ENCODE peak calls at places on chromosomes 5 and 9, in eight cellular contexts. N is neural progenitor cell; B is CD8-positive, alpha-beta memory T cell; H is endothelial cell of umbilical vein; M is testis; Q is naive thymus-derived CD4-positive, alpha-beta T cell; D is lower lobe of right lung; G is ovary. X is an unnamed sample. For H3K27me3 and H3K36me3, the result is how much of the 10 kb centered on the place peaks cover.

GRCh38 chr5:102561894-102562760 is 63.3 kb upstream of the SLCO6A1 start:
- DNase-seq in B (no peak), N (peak), Q (no peak), D (peak), M (peak), G (no peak), H (no peak), X (peak)

GRCh38 chr5:173531863-173532262 is 84.6 kb downstream of the BOD1 start:
- DNase-seq in Q (no peak), N (no peak), G (no peak), M (no peak), B (no peak), H (no peak), D (no peak), X (no peak)

GRCh38 chr5:134837530-134838181 is 8.1 kb upstream of the C5orf24 start:
- DNase-seq in N (no peak), B (no peak), M (peak), D (no peak), G (no peak), H (peak), Q (no peak), X (no peak)

GRCh38 chr9:133839822-133840329 is 101.7 kb upstream of the SARDH start:
- DNase-seq in N (peak), M (no peak), B (no peak), D (no peak), H (peak), Q (no peak), G (no peak), X (peak)

GRCh38 chr9:136014928-136015633 is 53.9 kb upstream of the UBAC1 start:
- DNase-seq in G (no peak), M (no peak), B (no peak), N (no peak), H (no peak), Q (no peak), D (peak), X (peak)

GRCh38 chr5:6175172-6175855 is 203.0 kb downstream of the MED10 start:
- DNase-seq in Q (no peak), G (no peak), H (no peak), D (no peak), M (no peak), N (no peak), B (no peak), X (no peak)

GRCh38 chr9:138102246-138103051 is 224.9 kb downstream of the CACNA1B start:
- DNase-seq in M (peak), B (no peak), D (no peak), N (no peak), G (no peak), H (no peak), Q (no peak), X (peak)

GRCh38 chr9:128689820-128690683 is 1.0 kb downstream of the SET start:
- DNase-seq in H (peak), M (peak), Q (peak), N (peak), G (peak), D (peak), B (peak), X (peak)

GRCh38 chr5:179858241-179858585 is 404 bp downstream of the MRNIP start:
- DNase-seq in D (peak), B (peak), N (peak), G (no peak), M (peak), Q (peak), H (no peak), X (peak)

GRCh38 chr9:36401897-36402480 is 1.9 kb upstream of the RNF38 start:
- DNase-seq in M (no peak), D (no peak), G (no peak), Q (no peak), H (no peak), B (no peak), N (no peak), X (no peak)

GRCh38 chr9:110638381-110638954 is 30.1 kb upstream of the MUSK start:
- DNase-seq in N (no peak), Q (no peak), D (no peak), M (no peak), G (no peak), H (peak), B (no peak), X (no peak)

DNA sequence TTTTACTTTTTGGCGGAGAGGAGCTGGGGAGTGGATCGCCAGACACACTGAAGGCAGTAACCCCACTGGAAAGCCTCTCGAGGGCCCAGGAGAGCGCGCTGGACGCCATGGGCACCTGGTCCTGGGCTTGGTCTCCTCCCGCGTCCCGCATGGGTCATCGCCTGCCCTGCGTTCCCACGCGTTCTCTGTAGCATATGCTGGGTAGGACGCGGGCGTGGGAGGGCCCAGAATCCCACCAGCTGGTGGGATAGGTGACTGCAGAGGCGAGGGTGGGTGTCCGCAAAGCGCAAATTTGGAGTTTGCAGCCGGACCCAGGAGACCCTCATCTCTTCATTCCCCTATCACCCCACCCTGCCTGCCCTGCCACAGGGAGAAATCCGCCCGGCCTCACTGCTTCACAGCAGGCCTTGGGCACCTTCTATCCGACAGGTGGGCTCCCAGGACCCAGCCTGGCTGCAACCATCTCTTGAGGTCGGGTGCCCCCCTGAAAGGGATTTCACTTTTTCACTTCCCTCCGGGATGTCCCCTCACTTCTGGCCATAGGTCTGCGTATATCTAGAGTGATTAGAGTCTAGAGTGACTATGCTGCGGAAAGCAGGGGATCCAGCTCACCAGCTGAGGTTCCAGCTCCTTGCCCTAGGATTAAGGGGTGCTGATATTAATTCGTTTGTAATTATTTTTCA is 2.9 kb downstream of the DMRT2 start:
- DNase-seq in H (no peak), G (no peak), M (no peak), N (no peak), Q (no peak), B (no peak), D (no peak), X (no peak)
- H3K27me3 ChIP-seq in H (half or more), G (under half), M (under half), N (under half), Q (under half), B (under half), D (half or more), X (half or more)

GRCh38 chr5:177231479-177232250 is 71.9 kb downstream of the RAB24 start:
- DNase-seq in H (no peak), N (no peak), G (no peak), B (no peak), Q (no peak), D (no peak), M (no peak), X (no peak)
- H3K4me3 ChIP-seq in H (no peak), N (no peak), G (no peak), B (no peak), Q (no peak), D (no peak), M (no peak), X (no peak)

GRCh38 chr5:163478126-163478981 is 17.9 kb downstream of the HMMR start:
- DNase-seq in Q (no peak), G (no peak), B (no peak), M (no peak), H (peak), N (no peak), D (no peak), X (no peak)
- H3K36me3 ChIP-seq in Q (under half), G (under half), B (under half), M (under half), H (under half), N (under half), D (under half), X (under half)

GRCh38 chr9:126666155-126666803 is 52.6 kb downstream of the LMX1B start:
- DNase-seq in G (no peak), M (no peak), N (peak), B (no peak), H (no peak), Q (no peak), D (no peak), X (peak)
- H3K27me3 ChIP-seq in G (under half), M (under half), N (half or more), B (under half), H (under half), Q (under half), D (half or more), X (under half)

GRCh38 chr5:177469061-177469628 is 4.3 kb downstream of the DBN1 start:
- DNase-seq in H (no peak), G (no peak), M (no peak), Q (no peak), N (peak), B (no peak), D (no peak), X (peak)

GRCh38 chr5:177470759-177471536 is 2.5 kb downstream of the DBN1 start:
- DNase-seq in B (no peak), M (no peak), H (no peak), D (no peak), G (no peak), Q (no peak), N (no peak), X (no peak)

GRCh38 chr5:177468329-177469058 is 4.9 kb downstream of the DBN1 start:
- DNase-seq in D (no peak), N (no peak), M (no peak), Q (no peak), B (no peak), H (no peak), G (no peak), X (no peak)

GRCh38 chr5:177471610-177472356 is 1.7 kb downstream of the DBN1 start:
- DNase-seq in Q (no peak), M (peak), N (no peak), H (no peak), D (no peak), B (peak), G (peak), X (no peak)

DNA sequence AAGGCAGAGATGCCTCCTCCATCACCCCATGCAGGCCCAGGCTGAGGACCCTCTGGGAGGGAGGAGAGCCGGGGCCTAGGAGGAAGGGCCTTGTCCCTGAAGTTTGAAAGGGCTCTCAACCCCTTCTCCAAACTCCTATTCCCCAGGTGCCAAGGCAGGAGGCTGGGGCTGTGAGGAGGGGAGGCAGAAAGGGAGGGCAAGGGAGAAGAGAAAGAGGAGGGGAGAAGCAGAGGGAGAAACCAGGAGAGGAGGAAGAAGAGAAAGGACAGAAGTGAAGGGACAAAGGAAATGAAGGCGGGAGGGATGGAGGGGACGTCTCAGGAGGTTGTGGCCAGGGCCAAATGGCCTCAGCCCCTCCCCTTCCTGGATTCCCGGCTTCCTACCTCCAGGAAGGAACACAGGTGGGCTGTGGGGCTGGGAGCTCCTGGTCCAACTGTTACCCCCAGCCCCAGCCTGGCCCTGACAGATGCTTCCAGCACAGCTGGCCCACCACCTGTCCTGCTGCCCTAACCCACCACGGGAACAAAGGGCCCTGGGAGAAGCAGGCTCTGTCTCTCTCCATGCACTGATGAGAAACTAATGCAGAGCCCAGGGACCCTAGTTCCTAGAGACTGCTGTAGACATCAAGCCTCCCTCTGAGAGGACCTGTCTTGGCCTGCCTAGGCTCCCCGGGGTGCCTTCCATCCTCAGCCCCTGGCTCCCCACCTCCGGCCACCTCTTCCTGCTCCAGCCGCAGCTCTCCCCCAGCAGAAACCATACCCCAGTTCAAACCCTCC is 3.5 kb downstream of the DBN1 start:
- DNase-seq in Q (no peak), D (no peak), H (no peak), B (no peak), M (no peak), G (no peak), N (no peak), X (peak)
- H3K4me3 ChIP-seq in Q (no peak), D (no peak), H (no peak), B (no peak), M (no peak), G (no peak), N (peak), X (no peak)

GRCh38 chr5:107074991-107075390 is 595.7 kb downstream of the EFNA5 start:
- DNase-seq in N (no peak), M (no peak), B (no peak), G (no peak), Q (no peak), D (no peak), H (no peak), X (no peak)
- H3K36me3 ChIP-seq in N (under half), M (under half), B (under half), G (under half), Q (under half), D (under half), H (under half), X (under half)

X was measured in H7.